ENCODE peak calls at places on chromosome 14, in five cellular contexts. Y, G, T, H and W are unnamed samples.

GRCh38 chr14:66802962-66803361 is 295.0 kb downstream of the GPHN start:
- DNase-seq in T (no peak), Y (no peak), H (no peak), G (no peak), W (peak; percentile 65)

GRCh38 chr14:96673706-96674105 is 123.5 kb upstream of the VRK1 start:
- DNase-seq in T (no peak), H (no peak), Y (no peak), G (no peak), W (no peak)

GRCh38 chr14:34258318-34258717 is 203.7 kb downstream of the SPTSSA start:
- DNase-seq in G (no peak), H (peak; percentile 59), Y (peak; percentile 3), T (no peak), W (no peak)

GRCh38 chr14:68566075-68566474 is 226.8 kb downstream of the ZFP36L1 start:
- DNase-seq in G (no peak), T (no peak), Y (no peak), H (no peak), W (no peak)

GRCh38 chr14:34837801-34838322 is 37.3 kb downstream of the BAZ1A start:
- DNase-seq in H (no peak), T (no peak), Y (no peak), G (no peak), W (no peak)

GRCh38 chr14:71374989-71375388 is 467.7 kb downstream of the PCNX1 start:
- DNase-seq in Y (no peak), H (no peak), G (no peak), T (no peak), W (no peak)

GRCh38 chr14:24130717-24131548 is 474 bp downstream of the FITM1 start:
- DNase-seq in G (no peak), H (no peak), Y (no peak), T (no peak), W (no peak)

GRCh38 chr14:106792543-106792942 is 1266.2 kb downstream of the TMEM121 start:
- DNase-seq in T (no peak), G (no peak), H (no peak), Y (no peak), W (no peak)

GRCh38 chr14:41062826-41063225 is 543.9 kb upstream of the LRFN5 start:
- DNase-seq in H (no peak), Y (no peak), T (no peak), G (no peak), W (no peak)

GRCh38 chr14:69716483-69717187 is 50.3 kb upstream of the SRSF5 start:
- DNase-seq in G (no peak), T (peak; percentile 36), Y (no peak), H (peak; percentile 55), W (peak; percentile 34)

GRCh38 chr14:70754989-70755388 is 54.3 kb downstream of the MAP3K9 start:
- DNase-seq in H (no peak), G (no peak), Y (no peak), T (no peak), W (no peak)

GRCh38 chr14:73503648-73504047 is 12.9 kb downstream of the RIOX1 start:
- DNase-seq in Y (no peak), G (no peak), T (no peak), H (no peak), W (no peak)

GRCh38 chr14:21405097-21405496 is 21.3 kb upstream of the SUPT16H start:
- DNase-seq in Y (no peak), T (no peak), H (no peak), G (no peak), W (no peak)

GRCh38 chr14:65286443-65286842 is 126.1 kb upstream of the FUT8 start:
- DNase-seq in Y (peak; percentile 32), H (no peak), T (peak; percentile 20), G (peak; percentile 14), W (peak; percentile 43)

DNA sequence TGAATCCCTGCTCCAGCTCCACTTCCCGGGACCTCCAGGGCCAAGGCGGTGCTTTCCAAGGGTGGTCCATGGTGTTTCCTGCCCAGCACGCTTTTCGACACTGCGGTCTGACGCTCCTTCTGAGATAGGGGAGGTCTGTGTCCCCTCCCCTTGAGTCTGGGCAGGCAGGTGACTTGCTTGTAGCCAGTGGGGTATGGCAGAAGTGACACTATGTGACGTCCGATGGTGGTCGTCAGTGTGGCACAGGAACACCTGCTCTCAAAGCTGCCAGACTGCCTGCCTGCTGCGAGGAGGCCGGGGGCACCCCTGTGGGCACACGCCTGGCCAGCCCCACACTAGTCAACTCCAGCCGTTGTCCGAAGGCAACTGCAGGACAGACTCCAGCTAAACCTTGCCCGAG is 16.0 kb upstream of the TRAF3 start:
- DNase-seq in H (no peak), T (no peak), Y (no peak), G (no peak), W (no peak)
- H3K4me1 ChIP-seq in H (no peaks in the 10 kb centered on the region), T (peaks cover 3% of the 10 kb centered on the region), Y (no peaks in the 10 kb centered on the region), G (no peaks in the 10 kb centered on the region), W (no peaks in the 10 kb centered on the region)

GRCh38 chr14:22842211-22843122 is 6.1 kb downstream of the MMP14 start:
- DNase-seq in Y (no peak), G (no peak), H (no peak), T (no peak), W (no peak)
- H3K4me2 ChIP-seq in Y (no peak overlapping the region), G (no peak overlapping the region), H (no peak overlapping the region), T (no peak overlapping the region), W (no peak overlapping the region)

DNA sequence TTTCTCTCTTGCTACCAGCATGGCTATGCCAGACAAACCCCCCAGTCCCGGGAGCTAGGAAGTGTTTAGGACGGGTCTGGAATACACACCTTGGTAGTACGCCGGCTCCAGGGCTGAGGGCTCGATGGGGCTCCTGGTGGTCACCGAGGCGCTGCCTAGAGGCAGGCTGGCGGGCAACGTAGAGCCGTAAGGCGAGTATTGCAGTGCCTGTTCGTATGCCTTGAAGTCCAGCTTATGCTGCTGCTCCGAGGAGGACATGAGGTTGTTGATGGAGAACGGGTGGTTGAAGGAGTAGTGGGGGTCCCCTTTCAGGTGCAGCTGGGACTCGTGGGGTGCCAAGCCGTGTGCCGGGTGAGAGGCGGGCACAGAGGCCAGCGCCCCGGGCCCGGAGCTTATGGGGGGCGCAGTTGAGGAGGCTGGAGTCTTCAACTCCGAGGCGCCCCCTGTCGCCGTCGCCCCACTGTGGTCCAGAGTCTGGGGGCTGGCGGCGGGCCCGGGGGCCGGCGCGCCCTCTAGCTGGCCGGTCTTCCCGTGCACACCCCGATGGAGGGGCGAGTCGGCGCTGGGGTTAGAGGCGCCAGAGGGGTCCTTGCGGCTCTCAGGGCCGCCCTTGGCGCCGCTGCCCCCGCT is 3.6 kb downstream of the FOXA1 start:
- DNase-seq in H (peak; percentile 75), G (no peak), Y (no peak), T (no peak), W (no peak)
- H3K4me1 ChIP-seq in H (peaks cover 1% of the 10 kb centered on the region), G (peaks cover 2% of the 10 kb centered on the region), Y (peaks cover 17% of the 10 kb centered on the region), T (no peaks in the 10 kb centered on the region), W (no peaks in the 10 kb centered on the region)

GRCh38 chr14:94557327-94557726 is 3.9 kb upstream of the SERPINA4 start:
- DNase-seq in H (no peak), Y (no peak), G (no peak), T (no peak), W (no peak)
- H3K4me2 ChIP-seq in H (no peak overlapping the region), Y (no peak overlapping the region), G (no peak overlapping the region), T (no peak overlapping the region), W (no peak overlapping the region)

GRCh38 chr14:99602788-99603415 is 1.1 kb downstream of the CCDC85C start:
- DNase-seq in G (no peak), H (no peak), Y (no peak), T (no peak), W (no peak)
- H3K4me1 ChIP-seq in G (peaks cover 37% of the 10 kb centered on the region), H (peaks cover 57% of the 10 kb centered on the region), Y (peaks cover 58% of the 10 kb centered on the region), T (peaks cover 55% of the 10 kb centered on the region), W (no peaks in the 10 kb centered on the region)

GRCh38 chr14:95664546-95664945 is 21.7 kb upstream of the TCL1B start:
- DNase-seq in Y (no peak), T (no peak), G (no peak), H (no peak), W (no peak)

GRCh38 chr14:95666450-95666849 is 19.8 kb upstream of the TCL1B start:
- DNase-seq in T (no peak), G (no peak), Y (no peak), H (no peak), W (no peak)

GRCh38 chr14:95664046-95664445 is 22.2 kb upstream of the TCL1B start:
- DNase-seq in Y (no peak), G (no peak), H (no peak), T (no peak), W (no peak)

GRCh38 chr14:95668235-95668772 is 17.9 kb upstream of the TCL1B start:
- DNase-seq in H (no peak), T (no peak), G (no peak), Y (no peak), W (no peak)

DNA sequence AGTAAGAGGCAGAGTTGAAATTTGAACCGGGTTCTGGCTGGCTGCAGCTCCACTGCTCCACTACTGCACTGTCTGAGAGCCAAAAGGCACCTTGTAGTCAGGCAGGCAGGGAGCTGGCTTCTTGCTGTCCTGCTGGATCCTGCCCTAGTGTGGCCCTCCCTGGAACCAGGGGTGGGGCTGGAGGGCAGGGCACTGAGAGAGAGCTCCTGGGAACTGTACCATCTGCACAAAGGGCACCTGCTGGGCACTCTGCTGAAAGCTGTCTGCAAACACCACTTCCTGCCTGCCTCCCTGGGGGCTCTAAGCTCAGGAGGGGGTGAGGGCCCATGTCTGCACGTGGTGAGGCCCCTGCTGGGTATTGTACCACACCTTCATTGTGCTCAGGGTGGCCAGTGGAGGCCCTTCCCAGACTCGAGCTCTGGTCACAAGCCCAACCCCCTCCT is 19.0 kb upstream of the TCL1B start:
- DNase-seq in H (no peak), T (peak; percentile 59), Y (no peak), G (no peak), W (no peak)
- H3K4me2 ChIP-seq in H (no peak overlapping the region), T (no peak overlapping the region), Y (no peak overlapping the region), G (no peak overlapping the region), W (no peak overlapping the region)

GRCh38 chr14:61557854-61558253 is 137.5 kb upstream of the HIF1A start:
- DNase-seq in T (no peak), H (no peak), G (no peak), Y (no peak), W (no peak)
- H3K4me1 ChIP-seq in T (peaks cover 20% of the 10 kb centered on the region), H (peaks cover 45% of the 10 kb centered on the region), G (peaks cover 42% of the 10 kb centered on the region), Y (peaks cover 90% of the 10 kb centered on the region), W (peaks cover 4% of the 10 kb centered on the region)

GRCh38 chr14:53461823-53462222 is 308.7 kb upstream of the DDHD1 start:
- DNase-seq in T (no peak), H (no peak), G (no peak), Y (no peak), W (no peak)
- H3K4me2 ChIP-seq in T (no peak overlapping the region), H (no peak overlapping the region), G (no peak overlapping the region), Y (no peak overlapping the region), W (no peak overlapping the region)